ENCODE peak calls at places on chromosomes 11 and 22, in ten cellular contexts. Z is CD8-positive, alpha-beta T cell; N is Karpas-422; Y is transverse colon; F is left ventricle myocardium inferior; S is astrocyte; U is heart right ventricle; K is A549; V is CD8-positive, alpha-beta memory T cell; M is adipocyte. X is an unnamed sample. For H3K4me1, the result is how much of the 10 kb centered on the place peaks cover.

GRCh38 chr11:104968365-104968855 is at the start of gene CASP4:
- DNase-seq in Z (no peak), N (peak), Y (peak), F (no peak), S (peak), U (peak), K (peak), V (peak), M (peak), X (peak)

GRCh38 chr11:14974021-14974698 is 2.0 kb upstream of the CALCA start:
- DNase-seq in Z (no peak), N (no peak), Y (no peak), F (no peak), S (no peak), U (no peak), K (no peak), V (peak), M (no peak), X (no peak)

GRCh38 chr11:49208006-49208721 is at the start of gene FOLH1:
- DNase-seq in Z (no peak), N (no peak), Y (no peak), F (peak), S (no peak), U (peak), K (no peak), V (no peak), M (no peak), X (no peak)

GRCh38 chr22:50269573-50270301 is 443 bp downstream of the MAPK11 start:
- DNase-seq in Z (no peak), N (peak), Y (no peak), F (peak), S (peak), U (peak), K (no peak), V (peak), M (peak), X (peak)

GRCh38 chr22:41216984-41217383 is 11.9 kb downstream of the L3MBTL2 start:
- DNase-seq in Z (no peak), N (no peak), Y (no peak), F (no peak), S (no peak), U (no peak), K (no peak), V (no peak), M (no peak), X (no peak)

GRCh38 chr11:132792341-132793140 is 739.8 kb downstream of the OPCML start:
- DNase-seq in Z (no peak), N (no peak), Y (no peak), F (no peak), S (no peak), U (no peak), K (no peak), V (no peak), M (no peak), X (no peak)

GRCh38 chr11:2250041-2250440 is 20.3 kb downstream of the ASCL2 start:
- DNase-seq in Z (no peak), N (no peak), Y (no peak), F (no peak), S (no peak), U (no peak), K (no peak), V (no peak), M (no peak), X (no peak)

GRCh38 chr11:75603791-75604736 is 42.0 kb downstream of the SERPINH1 start:
- DNase-seq in Z (no peak), N (no peak), Y (no peak), F (no peak), S (peak), U (no peak), K (no peak), V (no peak), M (peak), X (no peak)

GRCh38 chr11:47571012-47571729 is 5.8 kb downstream of the PTPMT1 start:
- DNase-seq in Z (no peak), N (no peak), Y (no peak), F (no peak), S (no peak), U (no peak), K (no peak), V (no peak), M (no peak), X (no peak)

GRCh38 chr22:37169947-37170688 is 17.9 kb downstream of the C1QTNF6 start:
- DNase-seq in Z (no peak), N (no peak), Y (no peak), F (no peak), S (no peak), U (no peak), K (no peak), V (no peak), M (no peak), X (no peak)

GRCh38 chr11:45984192-45984591 is 61.7 kb downstream of the LARGE2 start:
- DNase-seq in Z (no peak), N (no peak), Y (no peak), F (no peak), S (no peak), U (no peak), K (no peak), V (no peak), M (no peak), X (no peak)

GRCh38 chr11:119346605-119347004 is at the start of gene MFRP:
- DNase-seq in Z (no peak), N (no peak), Y (no peak), F (no peak), S (no peak), U (no peak), K (no peak), V (no peak), M (no peak), X (no peak)

GRCh38 chr11:48125866-48126265 is 90.7 kb upstream of the OR4B1 start:
- DNase-seq in Z (no peak), N (no peak), Y (no peak), F (no peak), S (no peak), U (no peak), K (no peak), V (no peak), M (no peak), X (no peak)

GRCh38 chr11:133579165-133580031 is 47.1 kb upstream of the OPCML start:
- DNase-seq in Z (no peak), N (no peak), Y (no peak), F (no peak), S (no peak), U (no peak), K (no peak), V (no peak), M (no peak), X (no peak)

GRCh38 chr11:12756867-12757266 is 82.6 kb downstream of the TEAD1 start:
- DNase-seq in Z (no peak), N (no peak), Y (no peak), F (no peak), S (no peak), U (no peak), K (no peak), V (no peak), M (no peak), X (no peak)

GRCh38 chr11:12756101-12756500 is 81.9 kb downstream of the TEAD1 start:
- DNase-seq in Z (no peak), N (no peak), Y (no peak), F (no peak), S (no peak), U (no peak), K (no peak), V (no peak), M (no peak), X (no peak)

GRCh38 chr11:12754582-12755250 is 80.5 kb downstream of the TEAD1 start:
- DNase-seq in Z (no peak), N (no peak), Y (peak), F (no peak), S (no peak), U (no peak), K (no peak), V (no peak), M (no peak), X (no peak)

GRCh38 chr11:12757416-12757815 is 83.2 kb downstream of the TEAD1 start:
- DNase-seq in Z (no peak), N (no peak), Y (no peak), F (no peak), S (no peak), U (no peak), K (no peak), V (no peak), M (no peak), X (no peak)

GRCh38 chr11:12755510-12755909 is 81.3 kb downstream of the TEAD1 start:
- DNase-seq in Z (no peak), N (no peak), Y (no peak), F (no peak), S (no peak), U (no peak), K (no peak), V (no peak), M (no peak), X (no peak)
- H3K4me1 ChIP-seq in Z (under half), N (under half), Y (under half), F (half or more), S (under half), U (under half), K (half or more), V (under half), M (under half), X (under half)

DNA sequence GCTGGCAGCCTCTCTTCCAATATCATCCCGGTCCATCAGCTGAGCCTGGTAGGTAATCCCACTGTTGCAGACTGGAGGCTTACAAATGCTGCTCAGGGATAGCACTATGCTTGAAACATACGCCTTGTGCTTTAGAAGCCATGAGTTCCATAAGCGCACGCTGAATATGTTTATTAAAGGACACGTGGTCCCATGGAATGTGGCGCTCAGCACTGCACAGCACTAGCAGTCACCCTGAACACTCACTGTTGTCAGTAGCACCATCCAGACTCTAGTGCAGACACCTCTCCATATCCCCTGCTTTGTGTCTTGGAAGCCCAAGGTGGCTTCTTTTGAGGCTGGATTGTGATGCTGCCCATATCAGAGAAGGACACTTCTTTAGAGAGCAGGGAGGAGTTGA is 120.9 kb downstream of the MAML2 start:
- DNase-seq in Z (no peak), N (no peak), Y (no peak), F (no peak), S (no peak), U (no peak), K (no peak), V (no peak), M (no peak), X (no peak)
- H3K4me3 ChIP-seq in Z (no peak), N (no peak), Y (no peak), F (no peak), S (no peak), U (no peak), K (no peak), V (no peak), M (no peak), X (no peak)

GRCh38 chr11:57310091-57310490 is 14.7 kb downstream of the TNKS1BP1 start:
- DNase-seq in Z (no peak), N (no peak), Y (no peak), F (no peak), S (no peak), U (no peak), K (no peak), V (no peak), M (no peak), X (no peak)
- H3K4me1 ChIP-seq in Z (under half), N (under half), Y (under half), F (half or more), S (under half), U (under half), K (under half), V (under half), M (half or more), X (under half)

DNA sequence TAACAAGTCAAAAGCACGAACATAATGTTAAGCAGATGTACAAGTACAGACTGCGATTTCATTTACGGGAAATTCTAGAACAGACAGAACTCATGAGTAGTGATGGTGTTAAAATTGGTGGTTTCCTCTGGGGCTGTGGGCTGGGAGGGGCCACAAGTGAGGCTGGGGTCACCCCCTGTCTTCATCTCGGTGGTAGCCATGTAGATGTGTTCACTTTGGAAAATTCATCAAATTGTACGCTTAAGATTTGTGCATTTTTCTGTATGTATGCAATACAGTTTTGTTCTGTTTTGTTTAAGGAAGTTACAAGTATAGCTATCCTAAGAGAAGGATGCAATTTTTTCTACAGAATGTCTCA is 504 bp upstream of the ASCC2 start:
- DNase-seq in Z (no peak), N (no peak), Y (no peak), F (no peak), S (no peak), U (no peak), K (no peak), V (no peak), M (no peak), X (no peak)
- H3K4me3 ChIP-seq in Z (peak), N (peak), Y (peak), F (peak), S (peak), U (peak), K (peak), V (peak), M (peak), X (peak)

DNA sequence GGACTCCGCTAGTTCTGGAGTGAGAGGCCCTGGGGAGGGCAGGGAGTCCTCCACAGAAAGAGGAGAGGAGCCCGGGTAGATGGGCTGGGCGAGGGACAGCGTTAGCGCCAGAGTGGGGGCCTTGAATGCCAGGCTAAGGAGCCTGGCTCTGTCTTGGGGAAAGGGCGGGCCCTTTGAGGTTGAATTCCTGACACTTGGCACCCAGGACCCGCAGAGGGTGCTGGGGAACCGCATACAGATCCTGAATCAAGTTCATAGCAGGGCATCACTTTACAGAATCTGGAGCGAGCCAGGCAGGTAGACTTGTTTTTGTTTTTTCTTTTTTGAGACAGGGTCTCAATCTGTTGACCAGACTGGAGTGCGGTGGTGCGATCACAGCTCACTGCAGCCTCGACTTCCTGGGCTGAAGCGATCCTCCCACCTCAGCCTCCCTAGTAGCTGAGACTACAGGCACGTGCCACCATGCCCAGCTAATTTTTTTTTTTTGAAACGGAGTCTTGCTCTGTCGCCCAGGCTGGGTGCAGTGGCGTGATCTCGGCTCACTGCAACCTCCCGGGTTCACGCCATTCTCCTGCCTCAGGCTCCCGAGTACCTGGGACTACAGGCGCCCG is 6.0 kb downstream of the CARNS1 start:
- DNase-seq in Z (no peak), N (no peak), Y (no peak), F (no peak), S (no peak), U (no peak), K (no peak), V (no peak), M (no peak), X (no peak)
- H3K4me1 ChIP-seq in Z (under half), N (under half), Y (under half), F (under half), S (under half), U (under half), K (under half), V (under half), M (under half), X (under half)

GRCh38 chr22:17007257-17007656 is 765 bp downstream of the GAB4 start:
- DNase-seq in Z (no peak), N (no peak), Y (no peak), F (no peak), S (no peak), U (no peak), K (no peak), V (no peak), M (no peak), X (no peak)
- H3K4me3 ChIP-seq in Z (no peak), N (no peak), Y (no peak), F (no peak), S (no peak), U (no peak), K (no peak), V (no peak), M (no peak), X (no peak)

GRCh38 chr11:83221694-83222093 is 28.2 kb downstream of the ANKRD42 start:
- DNase-seq in Z (no peak), N (no peak), Y (no peak), F (no peak), S (no peak), U (no peak), K (no peak), V (no peak), M (no peak), X (no peak)

GRCh38 chr11:83220279-83220678 is 26.8 kb downstream of the ANKRD42 start:
- DNase-seq in Z (no peak), N (no peak), Y (no peak), F (no peak), S (peak), U (no peak), K (no peak), V (no peak), M (no peak), X (no peak)

GRCh38 chr11:83222499-83222898 is 29.0 kb downstream of the ANKRD42 start:
- DNase-seq in Z (no peak), N (no peak), Y (no peak), F (no peak), S (peak), U (no peak), K (no peak), V (no peak), M (no peak), X (no peak)

GRCh38 chr11:83219095-83219494 is 25.6 kb downstream of the ANKRD42 start:
- DNase-seq in Z (no peak), N (peak), Y (no peak), F (no peak), S (no peak), U (no peak), K (peak), V (no peak), M (no peak), X (peak)

DNA sequence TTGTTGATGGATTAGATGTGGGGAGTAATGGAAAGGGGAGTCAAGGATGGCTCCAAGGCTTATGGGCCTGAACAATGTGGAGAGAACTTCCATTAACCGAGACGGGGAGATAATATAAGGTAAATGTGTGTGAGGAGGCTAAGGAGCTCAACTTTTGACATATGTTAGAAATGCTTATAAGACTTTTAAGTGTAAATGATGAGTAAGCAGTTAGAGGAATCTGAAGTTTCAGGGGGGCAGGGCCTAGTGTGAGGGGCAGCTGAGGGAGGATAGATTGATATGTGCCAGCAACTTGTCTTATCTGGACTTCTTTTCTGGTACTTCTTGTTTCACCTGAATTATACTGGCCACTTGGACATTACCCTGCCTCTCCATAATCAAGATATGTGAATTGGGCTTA is 29.9 kb downstream of the ANKRD42 start:
- DNase-seq in Z (no peak), N (no peak), Y (no peak), F (no peak), S (no peak), U (no peak), K (no peak), V (no peak), M (no peak), X (no peak)
- H3K4me1 ChIP-seq in Z (under half), N (under half), Y (under half), F (under half), S (under half), U (under half), K (under half), V (under half), M (under half), X (under half)

GRCh38 chr11:68215524-68216170 is 2.6 kb upstream of the KMT5B start:
- DNase-seq in Z (no peak), N (no peak), Y (no peak), F (no peak), S (no peak), U (no peak), K (no peak), V (no peak), M (no peak), X (no peak)
- H3K4me3 ChIP-seq in Z (no peak), N (no peak), Y (no peak), F (peak), S (no peak), U (peak), K (no peak), V (no peak), M (no peak), X (no peak)

GRCh38 chr22:39943941-39944624 is 16.1 kb upstream of the TMA7B start:
- DNase-seq in Z (no peak), N (no peak), Y (no peak), F (no peak), S (no peak), U (no peak), K (no peak), V (no peak), M (no peak), X (no peak)

GRCh38 chr22:39946571-39947407 is 13.4 kb upstream of the TMA7B start:
- DNase-seq in Z (no peak), N (no peak), Y (no peak), F (no peak), S (no peak), U (no peak), K (no peak), V (no peak), M (no peak), X (peak)

GRCh38 chr22:39949964-39950737 is 10.0 kb upstream of the TMA7B start:
- DNase-seq in Z (no peak), N (peak), Y (no peak), F (no peak), S (no peak), U (no peak), K (no peak), V (no peak), M (no peak), X (peak)

GRCh38 chr22:39943366-39943765 is 16.8 kb upstream of the TMA7B start:
- DNase-seq in Z (no peak), N (peak), Y (no peak), F (no peak), S (no peak), U (no peak), K (no peak), V (no peak), M (no peak), X (peak)

GRCh38 chr22:39947488-39948216 is 12.5 kb upstream of the TMA7B start:
- DNase-seq in Z (no peak), N (no peak), Y (no peak), F (no peak), S (no peak), U (no peak), K (no peak), V (no peak), M (no peak), X (no peak)
- H3K4me1 ChIP-seq in Z (half or more), N (under half), Y (under half), F (under half), S (under half), U (under half), K (under half), V (half or more), M (under half), X (half or more)

X was measured in OCI-LY7.